ENCODE peak calls at places on chromosomes 2 and 18, in ten cellular contexts. B is EL; E is BE2C; R is B cell; J is ovary; M is dorsolateral prefrontal cortex; S is activated CD4-positive, alpha-beta T cell treated with anti-CD3 and anti-CD28 coated beads, Interleukin-2, amount 50 U/mL, for 24 hours; V is T-helper 9 cell; T is right cardiac atrium; Z is activated gamma-delta T cell treated with Interleukin-2 at 50 U/mL for 16 hours. O is an unnamed sample.

GRCh38 chr18:23828426-23828825 is 139.2 kb downstream of the LAMA3 start:
- DNase-seq in E (no peak), R (no peak), Z (peak), B (peak), V (peak), T (no peak), S (peak), M (no peak), J (no peak), O (no peak)

GRCh38 chr2:24903527-24904103 is 16.4 kb downstream of the ADCY3 start:
- DNase-seq in R (no peak), Z (no peak), E (no peak), T (no peak), V (no peak), B (no peak), J (no peak), S (no peak), M (no peak), O (no peak)

GRCh38 chr2:149729575-149729974 is 142.0 kb upstream of the MMADHC start:
- DNase-seq in R (no peak), J (no peak), M (no peak), T (no peak), B (no peak), Z (no peak), E (no peak), S (no peak), V (no peak), O (no peak)

GRCh38 chr2:165594935-165595255 is 125.4 kb downstream of the CSRNP3 start:
- DNase-seq in R (peak), S (no peak), E (no peak), V (no peak), J (no peak), M (no peak), B (no peak), T (no peak), Z (no peak), O (no peak)

GRCh38 chr2:54471221-54471711 is 15.1 kb downstream of the SPTBN1 start:
- DNase-seq in R (no peak), V (no peak), T (peak), Z (no peak), J (peak), S (no peak), E (peak), M (no peak), B (peak), O (no peak)

GRCh38 chr2:62504657-62505056 is 1.3 kb downstream of the TMEM17 start:
- DNase-seq in V (no peak), J (no peak), M (no peak), T (no peak), R (no peak), B (no peak), Z (no peak), S (no peak), E (no peak), O (no peak)

GRCh38 chr18:29449424-29449823 is 1272.5 kb upstream of the CDH2 start:
- DNase-seq in Z (no peak), M (no peak), E (no peak), T (no peak), J (no peak), V (no peak), B (no peak), R (no peak), S (no peak), O (no peak)

GRCh38 chr2:232341739-232342126 is 36.8 kb upstream of the ALPP start:
- DNase-seq in J (no peak), M (peak), Z (no peak), E (no peak), T (no peak), V (no peak), R (no peak), S (no peak), B (no peak), O (no peak)

GRCh38 chr2:37350917-37351316 is 6.5 kb downstream of the QPCT start:
- DNase-seq in V (no peak), T (no peak), R (no peak), S (no peak), E (no peak), M (no peak), Z (no peak), B (no peak), J (no peak), O (no peak)

O was measured in SIG-M5.